ENCODE peak calls at places on chromosomes 16 and 17, in four cellular contexts. One of them, this sample, is unnamed.

GRCh38 chr17:76569607-76570279 is 15.9 kb downstream of the ST6GALNAC2 start:
- DNase-seq in astrocyte of the spinal cord: peak; percentile 51
- DNase-seq in fibroblast of mammary gland: no peak
- DNase-seq in HL-60: no peak
- DNase-seq in this sample: no peak

GRCh38 chr16:19218581-19218980 is 50.5 kb downstream of the SYT17 start:
- DNase-seq in astrocyte of the spinal cord: no peak
- DNase-seq in HL-60: no peak
- DNase-seq in fibroblast of mammary gland: no peak
- DNase-seq in this sample: no peak

GRCh38 chr17:41784207-41784744 is 2.2 kb downstream of the JUP start:
- DNase-seq in astrocyte of the spinal cord: no peak
- DNase-seq in fibroblast of mammary gland: peak; percentile 67
- DNase-seq in HL-60: peak; percentile 76
- DNase-seq in this sample: no peak

GRCh38 chr16:86602521-86602920 is 24.2 kb downstream of the FOXL1 start:
- DNase-seq in astrocyte of the spinal cord: no peak
- DNase-seq in HL-60: no peak
- DNase-seq in fibroblast of mammary gland: no peak
- DNase-seq in this sample: no peak

GRCh38 chr17:74874615-74875037 is 1.8 kb upstream of the FDXR start:
- DNase-seq in astrocyte of the spinal cord: no peak
- DNase-seq in fibroblast of mammary gland: no peak
- DNase-seq in HL-60: no peak
- DNase-seq in this sample: no peak

GRCh38 chr17:31392856-31393748 is 1.6 kb downstream of the RAB11FIP4 start:
- DNase-seq in HL-60: no peak
- DNase-seq in astrocyte of the spinal cord: no peak
- DNase-seq in fibroblast of mammary gland: no peak
- DNase-seq in this sample: no peak

GRCh38 chr17:58388302-58389190 is 28.8 kb downstream of the RNF43 start:
- DNase-seq in astrocyte of the spinal cord: peak; percentile 5
- DNase-seq in HL-60: no peak
- DNase-seq in fibroblast of mammary gland: peak; percentile 6
- DNase-seq in this sample: no peak

GRCh38 chr16:1428511-1428910 is 2.4 kb upstream of the PERCC1 start:
- DNase-seq in fibroblast of mammary gland: peak; percentile 26
- DNase-seq in astrocyte of the spinal cord: no peak
- DNase-seq in HL-60: peak; percentile 55
- DNase-seq in this sample: no peak

GRCh38 chr17:28381141-28381825 is 9.8 kb downstream of the SARM1 start:
- DNase-seq in fibroblast of mammary gland: no peak
- DNase-seq in HL-60: no peak
- DNase-seq in astrocyte of the spinal cord: no peak
- DNase-seq in this sample: no peak

GRCh38 chr16:9092963-9093477 is 1.6 kb downstream of the HAPSTR1 start:
- DNase-seq in HL-60: peak; percentile 9
- DNase-seq in fibroblast of mammary gland: no peak
- DNase-seq in astrocyte of the spinal cord: no peak
- DNase-seq in this sample: no peak

GRCh38 chr17:61208301-61209098 is 191.1 kb upstream of the TBX2 start:
- DNase-seq in astrocyte of the spinal cord: peak; percentile 13
- DNase-seq in fibroblast of mammary gland: peak; percentile 51
- DNase-seq in HL-60: no peak
- DNase-seq in this sample: no peak

GRCh38 chr17:55056530-55056929 is 88.0 kb downstream of the STXBP4 start:
- DNase-seq in HL-60: no peak
- DNase-seq in astrocyte of the spinal cord: peak; percentile 16
- DNase-seq in fibroblast of mammary gland: no peak
- DNase-seq in this sample: no peak

GRCh38 chr16:83070416-83071199 is 443.8 kb downstream of the CDH13 start:
- DNase-seq in fibroblast of mammary gland: no peak
- DNase-seq in HL-60: no peak
- DNase-seq in astrocyte of the spinal cord: no peak
- DNase-seq in this sample: no peak

GRCh38 chr17:53516643-53517042 is 306.1 kb upstream of the KIF2B start:
- DNase-seq in astrocyte of the spinal cord: peak; percentile 26
- DNase-seq in fibroblast of mammary gland: peak; percentile 1
- DNase-seq in HL-60: no peak
- DNase-seq in this sample: peak; percentile 13

GRCh38 chr16:19822534-19822933 is 62.1 kb downstream of the GPRC5B start:
- DNase-seq in fibroblast of mammary gland: peak; percentile 44
- DNase-seq in HL-60: no peak
- DNase-seq in astrocyte of the spinal cord: no peak
- DNase-seq in this sample: no peak

GRCh38 chr16:1706386-1707192 is 594 bp downstream of the MAPK8IP3 start:
- DNase-seq in fibroblast of mammary gland: no peak
- DNase-seq in astrocyte of the spinal cord: no peak
- DNase-seq in HL-60: peak; percentile 39
- DNase-seq in this sample: no peak

DNA sequence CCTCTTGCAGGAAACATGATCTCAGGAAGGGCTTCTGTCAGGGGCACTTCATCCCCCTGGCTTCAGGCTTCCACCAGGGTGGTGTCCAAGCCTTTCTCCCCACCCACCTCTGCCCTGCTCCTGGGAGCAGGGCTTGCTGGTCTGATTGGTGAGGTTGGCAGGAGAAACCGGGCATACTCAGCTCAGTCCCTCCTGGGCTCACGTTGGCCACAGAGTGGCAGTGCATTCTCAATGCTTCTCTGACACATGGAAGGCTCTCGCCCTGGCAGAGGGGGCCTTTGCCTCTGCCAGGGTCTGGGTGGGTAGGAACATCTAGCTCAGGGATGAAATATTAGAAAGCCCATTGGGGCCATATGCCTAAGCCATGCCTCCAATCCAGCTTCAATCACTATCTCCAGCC is 142.8 kb downstream of the AXIN2 start:
- DNase-seq in astrocyte of the spinal cord: no peak
- DNase-seq in HL-60: no peak
- DNase-seq in fibroblast of mammary gland: no peak
- DNase-seq in this sample: no peak
- TF ChIP-seq CTCF in astrocyte of the spinal cord: peak; percentile 1
- TF ChIP-seq CTCF in HL-60: no peak
- TF ChIP-seq CTCF in fibroblast of mammary gland: no peak
- TF ChIP-seq CTCF in this sample: peak; percentile 29

GRCh38 chr17:67974186-67974585 is 22.1 kb downstream of the C17orf58 start:
- DNase-seq in astrocyte of the spinal cord: no peak
- DNase-seq in HL-60: no peak
- DNase-seq in fibroblast of mammary gland: no peak
- DNase-seq in this sample: no peak

GRCh38 chr17:67970783-67971182 is 25.5 kb downstream of the C17orf58 start:
- DNase-seq in HL-60: no peak
- DNase-seq in fibroblast of mammary gland: no peak
- DNase-seq in astrocyte of the spinal cord: no peak
- DNase-seq in this sample: no peak

GRCh38 chr17:67980456-67980855 is 15.8 kb downstream of the C17orf58 start:
- DNase-seq in astrocyte of the spinal cord: no peak
- DNase-seq in fibroblast of mammary gland: no peak
- DNase-seq in HL-60: no peak
- DNase-seq in this sample: no peak

GRCh38 chr17:67974598-67975066 is 21.6 kb downstream of the C17orf58 start:
- DNase-seq in astrocyte of the spinal cord: no peak
- DNase-seq in fibroblast of mammary gland: no peak
- DNase-seq in HL-60: no peak
- DNase-seq in this sample: no peak
- H3K4me3 ChIP-seq in astrocyte of the spinal cord: no peak overlapping the region
- H3K4me3 ChIP-seq in fibroblast of mammary gland: no peak overlapping the region
- H3K4me3 ChIP-seq in HL-60: no peak overlapping the region
- H3K4me3 ChIP-seq in this sample: no peak overlapping the region

GRCh38 chr16:73978407-73978784 is 318.2 kb upstream of the PSMD7 start:
- DNase-seq in HL-60: no peak
- DNase-seq in fibroblast of mammary gland: no peak
- DNase-seq in astrocyte of the spinal cord: no peak
- DNase-seq in this sample: no peak
- TF ChIP-seq CTCF in HL-60: no peak
- TF ChIP-seq CTCF in fibroblast of mammary gland: no peak
- TF ChIP-seq CTCF in astrocyte of the spinal cord: no peak
- TF ChIP-seq CTCF in this sample: no peak

DNA sequence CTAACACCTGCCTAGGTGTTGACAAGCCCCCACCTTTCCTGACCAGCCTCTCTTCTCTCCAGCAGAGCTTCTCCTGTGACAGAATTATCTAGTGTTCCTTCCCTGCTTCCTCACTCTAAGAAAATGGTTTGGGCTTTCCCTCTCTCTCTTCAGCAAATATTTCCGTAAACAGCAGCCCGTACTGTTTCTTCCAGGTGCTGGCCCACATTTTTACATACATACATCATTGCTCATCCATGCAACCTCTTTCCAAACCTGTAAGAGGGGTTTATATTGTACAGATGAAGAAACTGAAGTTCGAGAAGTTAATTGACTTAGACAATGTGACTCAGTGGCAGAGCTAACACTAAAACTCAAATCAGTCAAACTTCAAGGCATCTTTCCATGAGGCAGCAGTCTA is 569 bp upstream of the TEKT3 start:
- DNase-seq in astrocyte of the spinal cord: no peak
- DNase-seq in HL-60: no peak
- DNase-seq in fibroblast of mammary gland: no peak
- DNase-seq in this sample: no peak
- H3K4me3 ChIP-seq in astrocyte of the spinal cord: peak overlapping the region; percentile 43
- H3K4me3 ChIP-seq in HL-60: no peak overlapping the region
- H3K4me3 ChIP-seq in fibroblast of mammary gland: peak overlapping the region; percentile 31
- H3K4me3 ChIP-seq in this sample: peak overlapping the region; percentile 63